ENCODE peak calls at places on chromosomes 1 and 21, in four cellular contexts. Q is HepG2, X is H1, D is GM12878. Z is an unnamed sample.

GRCh38 chr1:38559180-38559874 is 300.2 kb downstream of the RRAGC start:
- DNase-seq in Q (no peak), X (no peak), D (peak), Z (no peak)

GRCh38 chr1:184030433-184031126 is 6.9 kb downstream of the COLGALT2 start:
- DNase-seq in Q (no peak), X (no peak), D (no peak), Z (no peak)

GRCh38 chr1:147676306-147677085 is 6.2 kb upstream of the ACP6 start:
- DNase-seq in Q (peak), X (no peak), D (no peak), Z (no peak)

GRCh38 chr21:25370311-25370744 is 237.0 kb downstream of the MRPL39 start:
- DNase-seq in Q (no peak), X (no peak), D (no peak), Z (no peak)

GRCh38 chr1:3379934-3380333 is 74.5 kb upstream of the ARHGEF16 start:
- DNase-seq in Q (no peak), X (no peak), D (no peak), Z (no peak)

GRCh38 chr1:231827337-231828105 is 200.9 kb downstream of the DISC1 start:
- DNase-seq in Q (peak), X (no peak), D (no peak), Z (no peak)

GRCh38 chr1:154744352-154744751 is 125.7 kb downstream of the KCNN3 start:
- DNase-seq in Q (no peak), X (no peak), D (no peak), Z (no peak)

GRCh38 chr1:151435174-151435573 is 24.1 kb downstream of the POGZ start:
- DNase-seq in Q (no peak), X (no peak), D (no peak), Z (no peak)

GRCh38 chr1:220552672-220553258 is 24.8 kb downstream of the MARK1 start:
- DNase-seq in Q (no peak), X (no peak), D (no peak), Z (no peak)

GRCh38 chr1:10795305-10796021 is 983 bp downstream of the CASZ1 start:
- DNase-seq in Q (no peak), X (peak), D (no peak), Z (no peak)

GRCh38 chr1:55500601-55501000 is 285.4 kb upstream of the USP24 start:
- DNase-seq in Q (no peak), X (no peak), D (no peak), Z (no peak)

GRCh38 chr1:102151242-102151641 is 154.5 kb upstream of the OLFM3 start:
- DNase-seq in Q (no peak), X (no peak), D (no peak), Z (no peak)

GRCh38 chr21:46038871-46039397 is 57.4 kb downstream of the COL6A1 start:
- DNase-seq in Q (no peak), X (peak), D (no peak), Z (no peak)

GRCh38 chr1:47867447-47868347 is 129.5 kb downstream of the TRABD2B start:
- DNase-seq in Q (peak), X (no peak), D (no peak), Z (no peak)

GRCh38 chr1:36109041-36109679 is 15.9 kb downstream of the COL8A2 start:
- DNase-seq in Q (no peak), X (no peak), D (no peak), Z (no peak)

GRCh38 chr1:67561704-67562113 is 123.3 kb upstream of the GADD45A start:
- DNase-seq in Q (peak), X (peak), D (peak), Z (peak)

GRCh38 chr1:206469933-206470691 is at the start of gene IKBKE:
- DNase-seq in Q (peak), X (peak), D (no peak), Z (peak)

GRCh38 chr1:244603498-244603897 is 49.4 kb upstream of the DESI2 start:
- DNase-seq in Q (peak), X (no peak), D (no peak), Z (no peak)

GRCh38 chr1:156894711-156895407 is 1.3 kb downstream of the PEAR1 start:
- DNase-seq in Q (no peak), X (no peak), D (no peak), Z (no peak)

GRCh38 chr1:183800449-183800848 is 4.5 kb upstream of the RGL1 start:
- DNase-seq in Q (peak), X (no peak), D (no peak), Z (no peak)

GRCh38 chr1:62110198-62110817 is 84.3 kb upstream of the L1TD1 start:
- DNase-seq in Q (no peak), X (no peak), D (no peak), Z (no peak)

GRCh38 chr1:3155056-3155805 is 86.2 kb downstream of the PRDM16 start:
- DNase-seq in Q (no peak), X (no peak), D (no peak), Z (no peak)

GRCh38 chr1:11697893-11698210 is 6.3 kb downstream of the DRAXIN start:
- DNase-seq in Q (no peak), X (no peak), D (no peak), Z (no peak)

GRCh38 chr1:119631433-119632102 is 16.5 kb downstream of the ZNF697 start:
- DNase-seq in Q (peak), X (peak), D (no peak), Z (no peak)

GRCh38 chr1:20271498-20272400 is 18.9 kb upstream of the VWA5B1 start:
- DNase-seq in Q (no peak), X (no peak), D (no peak), Z (no peak)

GRCh38 chr1:14919755-14920154 is 233.8 kb upstream of the TMEM51 start:
- DNase-seq in Q (no peak), X (no peak), D (no peak), Z (no peak)

GRCh38 chr1:153557877-153558276 is 7.8 kb downstream of the S100A2 start:
- DNase-seq in Q (no peak), X (no peak), D (no peak), Z (no peak)

GRCh38 chr1:93798301-93798700 is 80.7 kb downstream of the DNTTIP2 start:
- DNase-seq in Q (no peak), X (no peak), D (no peak), Z (no peak)

GRCh38 chr1:12477936-12478611 is 139.9 kb downstream of the DHRS3 start:
- DNase-seq in Q (peak), X (no peak), D (no peak), Z (no peak)

GRCh38 chr1:226432586-226433360 is 24.9 kb upstream of the PARP1 start:
- DNase-seq in Q (no peak), X (no peak), D (no peak), Z (no peak)

GRCh38 chr1:33997127-33998047 is 133.5 kb downstream of the HMGB4 start:
- DNase-seq in Q (no peak), X (no peak), D (no peak), Z (no peak)

GRCh38 chr1:34002810-34003209 is 138.9 kb downstream of the HMGB4 start:
- DNase-seq in Q (no peak), X (no peak), D (no peak), Z (no peak)
- H3K9ac ChIP-seq in Q (no peak), X (no peak), D (no peak), Z (no peak)

GRCh38 chr1:108114026-108114599 is 86.0 kb downstream of the SLC25A24 start:
- DNase-seq in Q (no peak), X (no peak), D (no peak), Z (no peak)
- H3K4me3 ChIP-seq in Q (no peak), X (no peak), D (no peak), Z (no peak)

GRCh38 chr1:202661136-202661845 is 49.0 kb downstream of the SYT2 start:
- DNase-seq in Q (no peak), X (no peak), D (no peak), Z (no peak)
- TF ChIP-seq SUZ12 in Q (no peak), X (no peak), D (no peak), Z (no peak)

GRCh38 chr1:116439701-116440100 is 66.7 kb downstream of the ATP1A1 start:
- DNase-seq in Q (no peak), X (no peak), D (no peak), Z (no peak)
- H3K9ac ChIP-seq in Q (no peak), X (no peak), D (no peak), Z (no peak)

DNA sequence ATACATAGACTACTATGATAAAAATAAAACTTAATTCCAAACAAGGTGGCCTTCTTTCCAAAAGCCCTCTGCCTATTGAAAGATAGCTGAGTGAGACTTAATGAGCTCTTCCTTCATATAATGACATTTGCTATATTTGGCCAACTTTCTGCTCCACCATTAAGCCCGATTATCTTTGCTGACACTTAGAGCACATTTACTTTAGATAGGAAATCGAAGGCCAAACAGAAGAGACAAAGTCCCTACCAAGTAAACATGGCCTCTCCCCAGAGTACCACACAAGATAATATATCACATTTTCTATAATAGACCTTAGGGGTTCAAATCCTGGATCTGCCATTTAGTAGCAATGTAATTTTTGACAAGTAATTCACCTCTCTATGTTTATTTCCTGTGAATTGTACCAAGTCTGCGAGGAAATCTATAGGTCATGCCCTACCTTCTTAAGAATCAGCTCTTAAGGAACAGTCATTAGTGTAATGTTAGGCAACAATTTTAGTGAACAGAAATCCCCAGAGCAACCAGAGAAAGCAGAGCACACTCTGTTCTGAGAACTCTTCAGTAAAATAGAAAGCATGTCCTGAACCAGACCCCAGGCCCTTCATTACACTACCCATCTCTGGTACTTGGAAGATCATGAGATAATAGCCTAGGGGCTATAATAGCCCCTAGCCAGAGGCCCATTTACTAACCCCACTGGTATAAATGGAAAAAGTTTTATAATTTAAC is 17.3 kb upstream of the COA6 start:
- DNase-seq in Q (peak), X (no peak), D (no peak), Z (no peak)
- H3K4me3 ChIP-seq in Q (peak), X (no peak), D (peak), Z (no peak)

GRCh38 chr1:23169727-23170335 is 1.2 kb upstream of the LUZP1 start:
- DNase-seq in Q (peak), X (no peak), D (no peak), Z (no peak)
- TF ChIP-seq SUZ12 in Q (no peak), X (no peak), D (no peak), Z (no peak)

GRCh38 chr1:16205891-16206546 is 6.4 kb downstream of the ARHGEF19 start:
- DNase-seq in Q (no peak), X (no peak), D (no peak), Z (no peak)
- H3K9ac ChIP-seq in Q (peak), X (no peak), D (no peak), Z (peak)

Z was measured in NT2/D1.